ENCODE peak calls at places on chromosome 9, in four cellular contexts. L is IMR-90, O is endodermal cell, R is WERI-Rb-1. S is an unnamed sample.

GRCh38 chr9:68631811-68632210 is 73.2 kb upstream of the PIP5K1B start:
- DNase-seq in R (no peak), O (no peak), L (no peak), S (no peak)

GRCh38 chr9:109493648-109494047 is 4.5 kb downstream of the PTPN3 start:
- DNase-seq in L (no peak), R (no peak), O (no peak), S (no peak)

GRCh38 chr9:69785757-69786156 is 25.9 kb upstream of the PTAR1 start:
- DNase-seq in O (no peak), L (peak; percentile 78), R (no peak), S (no peak)

GRCh38 chr9:21811914-21812313 is 9.5 kb downstream of the MTAP start:
- DNase-seq in L (no peak), O (no peak), R (no peak), S (no peak)

GRCh38 chr9:36828574-36829141 is 205.4 kb downstream of the PAX5 start:
- DNase-seq in R (no peak), L (no peak), O (no peak), S (no peak)

GRCh38 chr9:21580636-21581353 is 98.7 kb upstream of the IFNE start:
- DNase-seq in O (no peak), L (no peak), R (no peak), S (no peak)

GRCh38 chr9:107227696-107228258 is 55.3 kb upstream of the RAD23B start:
- DNase-seq in O (no peak), R (no peak), L (peak; percentile 47), S (no peak)

GRCh38 chr9:124972241-124972770 is 31.4 kb upstream of the GOLGA1 start:
- DNase-seq in L (no peak), R (no peak), O (no peak), S (no peak)

GRCh38 chr9:29325855-29326254 is 1752.6 kb upstream of the C9orf72 start:
- DNase-seq in R (no peak), L (no peak), O (no peak), S (no peak)

GRCh38 chr9:115109486-115109885 is 8.5 kb downstream of the TNC start:
- DNase-seq in L (peak; percentile 72), O (no peak), R (no peak), S (no peak)

GRCh38 chr9:38160613-38161215 is 91.7 kb upstream of the SHB start:
- DNase-seq in L (peak; percentile 51), O (peak; percentile 92), R (peak; percentile 78), S (peak; percentile 30)

GRCh38 chr9:121720992-121721350 is 69.5 kb downstream of the DAB2IP start:
- DNase-seq in R (no peak), L (no peak), O (no peak), S (no peak)

GRCh38 chr9:69325409-69326212 is 596 bp downstream of the ENTREP1 start:
- DNase-seq in L (no peak), O (peak; percentile 78), R (peak; percentile 19), S (no peak)

GRCh38 chr9:70594546-70594945 is 180.1 kb upstream of the KLF9 start:
- DNase-seq in R (no peak), O (peak; percentile 4), L (no peak), S (no peak)

GRCh38 chr9:95666785-95667155 is 150.0 kb upstream of the PTCH1 start:
- DNase-seq in R (no peak), L (no peak), O (no peak), S (no peak)

GRCh38 chr9:35937227-35937626 is 20.7 kb downstream of the OR2S2 start:
- DNase-seq in O (no peak), L (peak; percentile 78), R (no peak), S (no peak)

GRCh38 chr9:134046894-134047681 is 20.7 kb downstream of the BRD3 start:
- DNase-seq in R (no peak), O (no peak), L (no peak), S (no peak)

GRCh38 chr9:87770616-87771015 is 44.7 kb downstream of the CTSL start:
- DNase-seq in O (no peak), R (no peak), L (no peak), S (no peak)

GRCh38 chr9:129889461-129889935 is 54.2 kb downstream of the USP20 start:
- DNase-seq in O (peak; percentile 66), R (no peak), L (no peak), S (no peak)

GRCh38 chr9:124828679-124829669 is 24.3 kb upstream of the WDR38 start:
- DNase-seq in L (no peak), O (no peak), R (no peak), S (no peak)

GRCh38 chr9:89870207-89870606 is 265.4 kb downstream of the GADD45G start:
- DNase-seq in O (no peak), L (no peak), R (peak; percentile 2), S (no peak)
- H3K9me3 ChIP-seq in O (no peaks in the 10 kb centered on the region), L (no peaks in the 10 kb centered on the region), R (no peaks in the 10 kb centered on the region), S (no peaks in the 10 kb centered on the region)

GRCh38 chr9:113901196-113901818 is 25.2 kb downstream of the ZNF618 start:
- DNase-seq in R (no peak), O (no peak), L (no peak), S (no peak)
- H3K9me3 ChIP-seq in R (no peaks in the 10 kb centered on the region), O (peaks cover 9% of the 10 kb centered on the region), L (no peaks in the 10 kb centered on the region), S (no peaks in the 10 kb centered on the region)

GRCh38 chr9:8395022-8395421 is 595.4 kb upstream of the DMAC1 start:
- DNase-seq in R (no peak), L (no peak), O (no peak), S (no peak)

GRCh38 chr9:8401961-8402701 is 602.6 kb upstream of the DMAC1 start:
- DNase-seq in L (no peak), R (no peak), O (no peak), S (no peak)

DNA sequence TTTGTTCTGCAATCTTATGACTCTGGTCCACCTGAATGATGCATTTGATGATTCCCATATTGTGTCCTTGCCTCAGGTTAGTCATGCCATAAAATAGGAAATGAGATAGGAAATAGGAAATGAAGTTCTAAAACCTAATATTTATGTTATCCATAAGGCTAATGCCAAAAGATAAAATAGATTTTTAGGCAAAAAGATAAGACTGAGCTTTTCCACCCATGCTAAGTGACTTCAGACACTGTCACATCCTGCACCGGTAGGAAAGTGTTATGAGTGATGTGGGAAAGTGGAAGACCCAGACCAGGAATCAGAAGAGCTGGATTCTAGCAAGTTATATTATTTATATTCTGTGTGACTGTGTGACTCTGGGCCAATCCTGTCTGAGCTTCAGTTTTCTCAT is 600.8 kb upstream of the DMAC1 start:
- DNase-seq in O (no peak), R (no peak), L (no peak), S (no peak)
- H3K9me3 ChIP-seq in O (no peaks in the 10 kb centered on the region), R (no peaks in the 10 kb centered on the region), L (no peaks in the 10 kb centered on the region), S (no peaks in the 10 kb centered on the region)

GRCh38 chr9:40913096-40913719 is 215.3 kb downstream of the FOXD4L6 start:
- DNase-seq in L (no peak), R (no peak), O (no peak), S (no peak)

GRCh38 chr9:40914772-40915659 is 213.5 kb downstream of the FOXD4L6 start:
- DNase-seq in L (no peak), O (peak; percentile 23), R (no peak), S (no peak)

GRCh38 chr9:40909821-40910220 is 218.7 kb downstream of the FOXD4L6 start:
- DNase-seq in O (no peak), L (no peak), R (no peak), S (no peak)

GRCh38 chr9:40913928-40914673 is 214.4 kb downstream of the FOXD4L6 start:
- DNase-seq in R (no peak), L (no peak), O (no peak), S (no peak)

GRCh38 chr9:40911647-40912046 is 216.8 kb downstream of the FOXD4L6 start:
- DNase-seq in O (no peak), L (no peak), R (no peak), S (no peak)
- H3K9me3 ChIP-seq in O (peaks cover 89% of the 10 kb centered on the region), L (peaks cover 81% of the 10 kb centered on the region), R (peaks cover 37% of the 10 kb centered on the region), S (peaks cover 71% of the 10 kb centered on the region)

GRCh38 chr9:105425817-105426433 is 21.9 kb upstream of the FSD1L start:
- DNase-seq in L (peak; percentile 47), R (no peak), O (no peak), S (no peak)
- H3K9me3 ChIP-seq in L (no peaks in the 10 kb centered on the region), R (no peaks in the 10 kb centered on the region), O (no peaks in the 10 kb centered on the region), S (no peaks in the 10 kb centered on the region)

GRCh38 chr9:132793606-132794580 is 84.2 kb downstream of the AK8 start:
- DNase-seq in O (peak; percentile 44), L (no peak), R (no peak), S (no peak)
- H3K9me3 ChIP-seq in O (peaks cover 23% of the 10 kb centered on the region), L (no peaks in the 10 kb centered on the region), R (no peaks in the 10 kb centered on the region), S (no peaks in the 10 kb centered on the region)

S was measured in T-helper 17 cell.